ENCODE peak calls at places on chromosomes 5 and 9, in eight cellular contexts. One of them, this sample, is unnamed.
A peak's percentile ranks its signal among the peaks of the same experiment; 100 is the strongest.

GRCh38 chr5:131109540-131110255 is 55.4 kb downstream of the HINT1 start:
- DNase-seq in ovary: no peak
- DNase-seq in lower leg skin: no peak
- DNase-seq in K562: peak; percentile 27
- DNase-seq in esophagus squamous epithelium: no peak
- DNase-seq in H54: peak; percentile 19
- DNase-seq in uterus: no peak
- DNase-seq in adrenal gland: no peak
- DNase-seq in this sample: no peak

GRCh38 chr9:35114921-35115341 is 731 bp downstream of the ATOSB start:
- DNase-seq in ovary: no peak
- DNase-seq in lower leg skin: peak; percentile 94
- DNase-seq in K562: no peak
- DNase-seq in esophagus squamous epithelium: no peak
- DNase-seq in H54: no peak
- DNase-seq in uterus: peak; percentile 61
- DNase-seq in adrenal gland: peak; percentile 71
- DNase-seq in this sample: no peak

GRCh38 chr9:12934515-12935301 is 159.9 kb downstream of the LURAP1L start:
- DNase-seq in ovary: no peak
- DNase-seq in lower leg skin: no peak
- DNase-seq in K562: no peak
- DNase-seq in esophagus squamous epithelium: no peak
- DNase-seq in H54: no peak
- DNase-seq in uterus: no peak
- DNase-seq in adrenal gland: no peak
- DNase-seq in this sample: no peak

GRCh38 chr9:69122086-69122390 is 52.0 kb upstream of the TJP2 start:
- DNase-seq in ovary: peak; percentile 72
- DNase-seq in lower leg skin: peak; percentile 92
- DNase-seq in K562: no peak
- DNase-seq in esophagus squamous epithelium: no peak
- DNase-seq in H54: peak; percentile 86
- DNase-seq in uterus: peak; percentile 40
- DNase-seq in adrenal gland: peak; percentile 82
- DNase-seq in this sample: no peak

GRCh38 chr5:2584579-2584978 is 166.9 kb downstream of the IRX2 start:
- DNase-seq in ovary: no peak
- DNase-seq in lower leg skin: peak; percentile 50
- DNase-seq in K562: no peak
- DNase-seq in esophagus squamous epithelium: no peak
- DNase-seq in H54: no peak
- DNase-seq in uterus: no peak
- DNase-seq in adrenal gland: no peak
- DNase-seq in this sample: no peak

GRCh38 chr5:76209297-76209696 is 126.1 kb downstream of the SV2C start:
- DNase-seq in ovary: no peak
- DNase-seq in lower leg skin: no peak
- DNase-seq in K562: no peak
- DNase-seq in esophagus squamous epithelium: no peak
- DNase-seq in H54: no peak
- DNase-seq in uterus: no peak
- DNase-seq in adrenal gland: no peak
- DNase-seq in this sample: no peak

GRCh38 chr5:35185518-35185917 is 44.8 kb downstream of the PRLR start:
- DNase-seq in ovary: no peak
- DNase-seq in lower leg skin: no peak
- DNase-seq in K562: no peak
- DNase-seq in esophagus squamous epithelium: no peak
- DNase-seq in H54: no peak
- DNase-seq in uterus: no peak
- DNase-seq in adrenal gland: no peak
- DNase-seq in this sample: no peak

GRCh38 chr9:107174441-107174840 is 108.6 kb upstream of the RAD23B start:
- DNase-seq in ovary: no peak
- DNase-seq in lower leg skin: no peak
- DNase-seq in K562: no peak
- DNase-seq in esophagus squamous epithelium: no peak
- DNase-seq in H54: no peak
- DNase-seq in uterus: no peak
- DNase-seq in adrenal gland: no peak
- DNase-seq in this sample: no peak

GRCh38 chr5:73448451-73449136 is at the start of gene FOXD1:
- DNase-seq in ovary: peak; percentile 42
- DNase-seq in lower leg skin: peak; percentile 95
- DNase-seq in K562: peak; percentile 40
- DNase-seq in esophagus squamous epithelium: peak; percentile 10
- DNase-seq in H54: peak; percentile 84
- DNase-seq in uterus: peak; percentile 54
- DNase-seq in adrenal gland: peak; percentile 67
- DNase-seq in this sample: no peak

GRCh38 chr5:82534891-82535395 is 256.8 kb upstream of the RPS23 start:
- DNase-seq in ovary: no peak
- DNase-seq in lower leg skin: no peak
- DNase-seq in K562: no peak
- DNase-seq in esophagus squamous epithelium: no peak
- DNase-seq in H54: no peak
- DNase-seq in uterus: no peak
- DNase-seq in adrenal gland: no peak
- DNase-seq in this sample: no peak

DNA sequence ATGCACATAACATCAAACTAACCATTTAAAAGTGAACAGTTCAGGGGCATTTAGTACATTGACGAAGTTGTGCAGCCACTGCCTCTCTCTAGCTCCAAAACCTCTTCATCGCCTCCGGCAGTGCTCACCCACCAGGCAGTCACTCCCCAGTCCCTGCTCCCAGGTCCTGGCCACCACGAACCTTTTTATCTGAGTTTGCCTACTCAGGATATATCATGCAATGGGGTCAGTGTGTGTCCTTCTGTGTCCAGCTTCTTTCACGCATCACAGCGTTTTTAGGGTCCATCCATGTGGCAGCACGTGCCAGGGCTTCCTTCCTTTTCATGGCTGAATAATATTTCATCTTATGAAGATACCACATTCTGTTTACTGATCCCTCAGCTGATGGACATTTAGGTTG is 4.6 kb downstream of the AHRR start:
- DNase-seq in ovary: no peak
- DNase-seq in lower leg skin: peak; percentile 66
- DNase-seq in K562: no peak
- DNase-seq in esophagus squamous epithelium: no peak
- DNase-seq in H54: no peak
- DNase-seq in uterus: no peak
- DNase-seq in adrenal gland: no peak
- DNase-seq in this sample: no peak
- TF ChIP-seq POLR2A in ovary: no peak
- TF ChIP-seq POLR2A in lower leg skin: no peak
- TF ChIP-seq POLR2A in K562: no peak
- TF ChIP-seq POLR2A in esophagus squamous epithelium: no peak
- TF ChIP-seq POLR2A in H54: no peak
- TF ChIP-seq POLR2A in uterus: no peak
- TF ChIP-seq POLR2A in adrenal gland: no peak
- TF ChIP-seq POLR2A in this sample: no peak

DNA sequence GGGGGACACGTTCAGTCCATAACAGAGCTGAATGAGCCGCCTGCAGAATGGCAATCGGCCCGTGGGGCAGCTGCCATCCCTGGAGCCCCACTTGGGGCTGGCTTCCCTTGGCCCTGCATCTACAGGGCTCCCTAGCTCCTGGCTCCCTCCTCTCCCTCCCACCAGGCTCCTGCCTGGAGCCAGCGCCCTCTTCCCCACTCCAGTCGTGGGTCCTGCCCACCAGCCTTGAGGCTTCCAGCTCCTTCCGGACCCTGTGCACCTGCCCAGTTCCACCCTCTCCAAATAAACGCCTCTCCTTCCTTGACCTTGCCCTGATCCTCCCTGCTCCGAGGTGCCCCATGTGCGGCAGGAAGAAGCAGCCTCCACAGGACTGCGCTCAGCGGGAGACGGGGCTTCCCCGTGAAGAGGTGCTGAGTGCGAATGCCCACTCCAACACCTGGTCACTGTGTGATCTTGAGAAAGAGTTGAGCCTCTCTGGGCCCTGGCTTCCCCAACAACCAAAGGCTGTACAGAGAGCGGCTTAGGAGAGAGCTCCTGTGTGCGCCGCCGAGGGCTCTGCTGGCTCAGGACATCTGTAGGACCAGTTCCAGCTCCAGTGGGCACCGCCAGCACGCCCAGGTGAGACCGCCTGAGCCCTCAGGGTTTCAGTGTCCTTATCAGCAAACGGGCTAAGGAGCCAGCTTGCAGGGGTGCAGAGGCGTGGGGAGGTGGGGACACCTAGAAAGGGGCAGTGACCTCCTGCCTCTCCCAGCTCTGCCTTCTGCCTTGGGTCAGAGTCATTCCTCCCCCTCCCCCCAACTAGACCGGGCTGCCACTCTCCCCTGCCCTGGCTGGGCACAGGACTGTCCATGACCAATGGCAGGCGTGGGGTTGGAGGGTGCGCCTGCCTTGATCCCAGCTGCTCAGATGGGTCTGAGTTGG is 12.1 kb downstream of the C9orf50 start:
- DNase-seq in ovary: peak; percentile 54
- DNase-seq in lower leg skin: no peak
- DNase-seq in K562: no peak
- DNase-seq in esophagus squamous epithelium: no peak
- DNase-seq in H54: no peak
- DNase-seq in uterus: no peak
- DNase-seq in adrenal gland: no peak
- DNase-seq in this sample: no peak
- TF ChIP-seq POLR2A in ovary: no peak
- TF ChIP-seq POLR2A in lower leg skin: no peak
- TF ChIP-seq POLR2A in K562: no peak
- TF ChIP-seq POLR2A in esophagus squamous epithelium: no peak
- TF ChIP-seq POLR2A in H54: no peak
- TF ChIP-seq POLR2A in uterus: no peak
- TF ChIP-seq POLR2A in adrenal gland: no peak
- TF ChIP-seq POLR2A in this sample: no peak

DNA sequence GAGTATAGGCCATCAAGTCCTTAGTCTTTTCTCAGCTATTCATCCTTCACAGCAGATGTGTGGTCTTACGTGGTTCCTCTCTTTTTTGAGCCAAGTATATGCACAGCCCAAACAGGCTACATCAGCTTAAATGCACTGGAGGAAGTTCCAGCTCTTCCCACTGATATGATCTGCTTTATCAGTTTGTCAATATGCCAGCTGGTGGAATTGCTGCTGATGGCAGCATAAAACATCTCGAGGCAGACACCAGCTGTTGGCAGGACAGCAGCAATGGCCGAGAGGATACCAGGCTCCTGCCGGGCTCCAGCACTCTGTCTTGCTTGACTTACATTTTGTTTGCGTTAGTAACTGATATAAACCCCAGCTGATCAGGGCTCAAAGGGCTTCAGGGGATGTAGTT is 143.4 kb downstream of the TENT4A start:
- DNase-seq in ovary: no peak
- DNase-seq in lower leg skin: no peak
- DNase-seq in K562: no peak
- DNase-seq in esophagus squamous epithelium: no peak
- DNase-seq in H54: no peak
- DNase-seq in uterus: no peak
- DNase-seq in adrenal gland: peak; percentile 26
- DNase-seq in this sample: peak; percentile 6
- TF ChIP-seq POLR2A in ovary: no peak
- TF ChIP-seq POLR2A in lower leg skin: no peak
- TF ChIP-seq POLR2A in K562: no peak
- TF ChIP-seq POLR2A in esophagus squamous epithelium: no peak
- TF ChIP-seq POLR2A in H54: no peak
- TF ChIP-seq POLR2A in uterus: no peak
- TF ChIP-seq POLR2A in adrenal gland: no peak
- TF ChIP-seq POLR2A in this sample: no peak

DNA sequence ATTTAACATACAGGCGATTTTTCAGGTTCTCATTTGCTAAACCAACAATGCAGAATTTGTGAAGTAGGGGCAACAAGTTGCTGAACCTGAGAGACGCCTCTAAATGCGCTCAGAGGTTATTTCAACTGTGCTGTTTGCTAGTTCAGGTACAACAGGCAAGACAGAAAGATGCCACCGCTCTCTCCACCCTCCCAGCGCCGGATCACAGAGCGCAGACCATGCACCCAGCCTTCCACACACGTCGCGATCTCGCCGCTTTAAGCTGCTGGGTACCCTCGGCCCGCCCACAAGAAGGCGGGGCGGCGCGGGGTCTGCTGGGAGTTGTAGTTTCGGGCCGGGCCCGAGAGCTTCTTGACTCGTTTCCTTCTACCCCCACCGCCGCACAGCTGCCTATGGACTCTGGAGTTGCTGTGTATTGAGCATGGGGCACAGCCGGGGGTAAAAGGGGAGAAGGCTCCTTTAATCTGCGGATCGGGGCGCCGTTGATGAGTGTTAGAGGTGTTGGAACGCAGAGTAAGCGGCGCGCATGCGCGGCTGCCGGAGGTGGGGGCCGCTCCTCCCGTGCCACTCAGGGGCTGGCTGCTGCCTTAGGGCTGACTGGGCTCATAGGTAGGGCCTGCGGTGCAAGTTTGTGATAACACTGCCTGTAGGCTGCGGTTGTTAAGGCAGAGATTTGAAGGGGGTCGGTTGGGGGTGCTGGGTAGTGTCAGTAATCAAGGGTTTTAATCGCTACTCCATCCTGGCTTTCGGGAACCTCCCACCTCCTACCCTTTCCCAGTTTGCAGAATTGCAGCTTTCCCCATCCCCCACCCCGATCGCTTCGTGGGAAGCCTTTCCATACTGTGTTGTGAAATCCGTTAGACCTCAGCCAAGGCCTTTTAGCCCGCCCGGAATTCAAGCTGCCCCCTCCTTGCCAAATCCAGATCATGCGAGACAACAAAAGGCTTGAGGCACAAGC is 40.3 kb upstream of the ABCA1 start:
- DNase-seq in ovary: peak; percentile 90
- DNase-seq in lower leg skin: peak; percentile 98
- DNase-seq in K562: peak; percentile 86
- DNase-seq in esophagus squamous epithelium: peak; percentile 42
- DNase-seq in H54: peak; percentile 92
- DNase-seq in uterus: peak; percentile 93
- DNase-seq in adrenal gland: peak; percentile 95
- DNase-seq in this sample: no peak
- TF ChIP-seq POLR2A in ovary: peak; percentile 16
- TF ChIP-seq POLR2A in lower leg skin: no peak
- TF ChIP-seq POLR2A in K562: no peak
- TF ChIP-seq POLR2A in esophagus squamous epithelium: no peak
- TF ChIP-seq POLR2A in H54: peak; percentile 73
- TF ChIP-seq POLR2A in uterus: peak; percentile 18
- TF ChIP-seq POLR2A in adrenal gland: peak; percentile 57
- TF ChIP-seq POLR2A in this sample: no peak